ENCODE peak calls at places on chromosomes 7 and 10, in seven cellular contexts. C is GM10248; D is mesendoderm; S is activated T-helper 1 cell treated with anti-CD3 and anti-CD28 coated beads, Interleukin-12 subunit alpha, Interleukin-12 subunit beta, Interleukin-2, Interleukin-4 antibody, amounts not matched to agents 30 ng/mL and 10 ng/mL and 1 ng/mL, durations not matched to agents 14 hours and 24 hours and 36 hours; G is IMR-90; M is stimulated activated CD8-positive, alpha-beta memory T cell treated with anti-CD3 and anti-CD28 coated beads, Interleukin-12 subunit alpha, Interleukin-12 subunit beta, amount 100 ng/mL, for 4 hours; A is pulmonary artery endothelial cell. F is an unnamed sample.

GRCh38 chr7:56062382-56062781 is 1.7 kb upstream of the SUMF2 start:
- DNase-seq in A (no peak), S (no peak), D (no peak), C (no peak), M (no peak), G (peak), F (peak)

GRCh38 chr7:158695056-158695455 is 9.5 kb downstream of the NCAPG2 start:
- DNase-seq in D (no peak), S (no peak), C (no peak), M (no peak), G (no peak), A (no peak), F (no peak)

GRCh38 chr7:6705959-6706665 is 635 bp downstream of the ZNF12 start:
- DNase-seq in D (peak), C (peak), A (no peak), S (peak), G (peak), M (peak), F (peak)

GRCh38 chr7:14507617-14508016 is 394.9 kb downstream of the DGKB start:
- DNase-seq in S (no peak), A (no peak), C (no peak), D (no peak), M (no peak), G (no peak), F (peak)

GRCh38 chr7:36314491-36314890 is 75.2 kb upstream of the ANLN start:
- DNase-seq in C (no peak), M (no peak), G (no peak), A (no peak), S (no peak), D (no peak), F (no peak)

GRCh38 chr10:22345301-22346086 is at the start of gene SPAG6:
- DNase-seq in D (peak), G (no peak), S (peak), C (peak), M (no peak), A (no peak), F (no peak)

GRCh38 chr7:119643558-119643957 is 629.4 kb upstream of the KCND2 start:
- DNase-seq in S (no peak), D (no peak), G (no peak), M (no peak), A (no peak), C (no peak), F (no peak)

GRCh38 chr7:91504919-91505318 is 240.7 kb downstream of the FZD1 start:
- DNase-seq in A (no peak), C (no peak), D (no peak), M (no peak), S (no peak), G (no peak), F (no peak)

GRCh38 chr7:4835398-4836205 is 26.2 kb downstream of the PAPOLB start:
- DNase-seq in C (no peak), A (no peak), S (no peak), G (no peak), D (no peak), M (no peak), F (no peak)

GRCh38 chr10:8246548-8246947 is 192.1 kb downstream of the GATA3 start:
- DNase-seq in D (no peak), M (no peak), C (no peak), G (no peak), A (no peak), S (no peak), F (no peak)

GRCh38 chr10:126208736-126209317 is 179.4 kb downstream of the ADAM12 start:
- DNase-seq in S (no peak), M (no peak), C (no peak), G (no peak), D (no peak), A (no peak), F (no peak)

GRCh38 chr10:66924674-66925345 is 1.0 kb upstream of the LRRTM3 start:
- DNase-seq in D (peak), M (no peak), S (no peak), C (no peak), G (no peak), A (no peak), F (no peak)

GRCh38 chr7:26153246-26153822 is 1.3 kb downstream of the NFE2L3 start:
- DNase-seq in A (no peak), C (no peak), S (no peak), M (no peak), D (peak), G (no peak), F (no peak)